ENCODE peak calls at places on chromosomes 13 and 19, in four cellular contexts. F is IMR-90, N is mesendoderm, H is H1. W is an unnamed sample.

GRCh38 chr19:47503823-47504145 is 11.1 kb downstream of the NAPA start:
- DNase-seq in N (no peak), H (no peak), F (no peak), W (no peak)

GRCh38 chr13:40271511-40271910 is 394.9 kb downstream of the FOXO1 start:
- DNase-seq in H (no peak), N (no peak), F (no peak), W (no peak)

GRCh38 chr13:48485447-48485846 is 47.4 kb downstream of the RCBTB2 start:
- DNase-seq in H (no peak), N (no peak), F (no peak), W (no peak)

GRCh38 chr13:109700176-109700575 is 86.2 kb downstream of the IRS2 start:
- DNase-seq in N (peak; percentile 58), H (no peak), F (peak; percentile 24), W (no peak)

GRCh38 chr13:42497798-42498197 is 76.2 kb upstream of the TNFSF11 start:
- DNase-seq in F (peak; percentile 40), N (no peak), H (no peak), W (no peak)

GRCh38 chr13:46523972-46524737 is 28.8 kb upstream of the LRCH1 start:
- DNase-seq in F (no peak), H (no peak), N (no peak), W (no peak)

GRCh38 chr19:42130254-42130573 is 2.0 kb downstream of the POU2F2 start:
- DNase-seq in F (no peak), H (no peak), N (no peak), W (no peak)

GRCh38 chr13:30616927-30617314 is 799 bp upstream of the USPL1 start:
- DNase-seq in H (peak; percentile 17), F (peak; percentile 89), N (peak; percentile 95), W (no peak)

GRCh38 chr13:42039457-42039945 is 8.9 kb upstream of the DGKH start:
- DNase-seq in N (no peak), H (no peak), F (no peak), W (no peak)

GRCh38 chr13:45055902-45056648 is 64.2 kb upstream of the GTF2F2 start:
- DNase-seq in N (peak; percentile 40), F (peak; percentile 56), H (no peak), W (no peak)

GRCh38 chr13:103066991-103067390 is 774 bp upstream of the SLC10A2 start:
- DNase-seq in F (no peak), N (no peak), H (no peak), W (no peak)

GRCh38 chr19:19615086-19615485 is 3.4 kb downstream of the PBX4 start:
- DNase-seq in N (no peak), F (peak; percentile 46), H (no peak), W (no peak)

GRCh38 chr13:43522788-43523187 is 264.0 kb downstream of the ENOX1 start:
- DNase-seq in H (no peak), F (peak; percentile 26), N (no peak), W (no peak)

GRCh38 chr13:85772379-85772778 is 26.8 kb downstream of the SLITRK6 start:
- DNase-seq in H (no peak), N (no peak), F (peak; percentile 7), W (no peak)

GRCh38 chr19:10748924-10749434 is 31.1 kb downstream of the DNM2 start:
- DNase-seq in H (no peak), F (no peak), N (no peak), W (no peak)

GRCh38 chr19:31451686-31452325 is 102.6 kb upstream of the TSHZ3 start:
- DNase-seq in H (no peak), F (peak; percentile 44), N (no peak), W (no peak)

GRCh38 chr13:113532156-113532806 is 41.8 kb upstream of the DCUN1D2 start:
- DNase-seq in H (peak; percentile 33), F (peak; percentile 31), N (peak; percentile 95), W (peak; percentile 21)

GRCh38 chr19:34471906-34472305 is 9.7 kb upstream of the WTIP start:
- DNase-seq in N (no peak), H (no peak), F (no peak), W (no peak)

GRCh38 chr19:55931936-55932386 is at the start of gene NLRP13:
- DNase-seq in H (no peak), F (no peak), N (no peak), W (no peak)

GRCh38 chr13:102325321-102325720 is 76.5 kb downstream of the FGF14 start:
- DNase-seq in H (no peak), N (no peak), F (no peak), W (no peak)

GRCh38 chr13:21948781-21949474 is 278.1 kb downstream of the FGF9 start:
- DNase-seq in N (no peak), F (no peak), H (no peak), W (no peak)

GRCh38 chr19:40284501-40285352 is at the start of gene AKT2:
- DNase-seq in H (peak; percentile 29), F (peak; percentile 47), N (peak; percentile 90), W (peak; percentile 88)

GRCh38 chr19:24140099-24140498 is 53.1 kb downstream of the ZNF254 start:
- DNase-seq in F (peak; percentile 96), N (no peak), H (no peak), W (no peak)

GRCh38 chr13:74465279-74465678 is 331.1 kb upstream of the KLF12 start:
- DNase-seq in N (peak; percentile 46), F (no peak), H (no peak), W (peak; percentile 34)

GRCh38 chr19:33639034-33639681 is 17.4 kb downstream of the CHST8 start:
- DNase-seq in H (no peak), F (no peak), N (no peak), W (peak; percentile 25)

GRCh38 chr13:48564046-48564445 is 31.2 kb upstream of the RCBTB2 start:
- DNase-seq in N (no peak), F (peak; percentile 51), H (no peak), W (no peak)

GRCh38 chr19:4914736-4915501 is 5.6 kb downstream of the UHRF1 start:
- DNase-seq in N (peak; percentile 40), F (peak; percentile 69), H (no peak), W (no peak)

GRCh38 chr13:77139311-77139710 is 112.4 kb upstream of the FBXL3 start:
- DNase-seq in H (no peak), F (peak; percentile 55), N (no peak), W (no peak)

GRCh38 chr13:74443623-74444022 is 309.4 kb upstream of the KLF12 start:
- DNase-seq in N (peak; percentile 33), H (no peak), F (peak; percentile 85), W (no peak)

GRCh38 chr13:75480691-75481175 is 1.2 kb downstream of the TBC1D4 start:
- DNase-seq in F (peak; percentile 37), H (no peak), N (peak; percentile 79), W (peak; percentile 72)

DNA sequence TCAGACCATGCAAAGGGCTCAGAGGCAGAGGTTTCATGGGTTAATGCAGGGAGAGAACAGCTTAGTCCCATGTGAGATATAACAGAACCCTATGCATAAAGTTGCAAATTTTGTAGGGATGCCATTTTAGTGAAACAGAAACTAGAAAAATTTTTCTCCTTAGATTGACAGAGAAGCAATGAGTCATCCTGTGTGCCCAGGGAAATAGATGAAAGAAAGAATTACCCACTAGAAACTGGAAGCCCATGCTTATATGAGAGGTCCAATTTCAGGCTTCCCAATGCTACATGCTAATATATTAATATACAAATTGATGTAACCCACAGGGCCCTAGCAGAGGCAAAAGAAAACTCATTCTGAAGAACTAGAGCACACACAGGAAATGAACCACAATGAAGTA is 44.0 kb downstream of the SHISA2 start:
- DNase-seq in N (no peak), H (no peak), F (no peak), W (no peak)
- H3K56ac ChIP-seq in N (no peak overlapping the region), H (no peak overlapping the region), F (no peak overlapping the region), W (no peak overlapping the region)

GRCh38 chr19:46324277-46324676 is 22.6 kb upstream of the PPP5C start:
- DNase-seq in F (no peak), N (no peak), H (no peak), W (no peak)

GRCh38 chr19:46326608-46327007 is 20.3 kb upstream of the PPP5C start:
- DNase-seq in N (no peak), F (no peak), H (no peak), W (no peak)

GRCh38 chr19:46330319-46330918 is 16.5 kb upstream of the PPP5C start:
- DNase-seq in H (no peak), N (no peak), F (no peak), W (no peak)

GRCh38 chr19:46328079-46328478 is 18.8 kb upstream of the PPP5C start:
- DNase-seq in H (no peak), N (no peak), F (no peak), W (no peak)
- H3K56ac ChIP-seq in H (no peak overlapping the region), N (no peak overlapping the region), F (no peak overlapping the region), W (no peak overlapping the region)

DNA sequence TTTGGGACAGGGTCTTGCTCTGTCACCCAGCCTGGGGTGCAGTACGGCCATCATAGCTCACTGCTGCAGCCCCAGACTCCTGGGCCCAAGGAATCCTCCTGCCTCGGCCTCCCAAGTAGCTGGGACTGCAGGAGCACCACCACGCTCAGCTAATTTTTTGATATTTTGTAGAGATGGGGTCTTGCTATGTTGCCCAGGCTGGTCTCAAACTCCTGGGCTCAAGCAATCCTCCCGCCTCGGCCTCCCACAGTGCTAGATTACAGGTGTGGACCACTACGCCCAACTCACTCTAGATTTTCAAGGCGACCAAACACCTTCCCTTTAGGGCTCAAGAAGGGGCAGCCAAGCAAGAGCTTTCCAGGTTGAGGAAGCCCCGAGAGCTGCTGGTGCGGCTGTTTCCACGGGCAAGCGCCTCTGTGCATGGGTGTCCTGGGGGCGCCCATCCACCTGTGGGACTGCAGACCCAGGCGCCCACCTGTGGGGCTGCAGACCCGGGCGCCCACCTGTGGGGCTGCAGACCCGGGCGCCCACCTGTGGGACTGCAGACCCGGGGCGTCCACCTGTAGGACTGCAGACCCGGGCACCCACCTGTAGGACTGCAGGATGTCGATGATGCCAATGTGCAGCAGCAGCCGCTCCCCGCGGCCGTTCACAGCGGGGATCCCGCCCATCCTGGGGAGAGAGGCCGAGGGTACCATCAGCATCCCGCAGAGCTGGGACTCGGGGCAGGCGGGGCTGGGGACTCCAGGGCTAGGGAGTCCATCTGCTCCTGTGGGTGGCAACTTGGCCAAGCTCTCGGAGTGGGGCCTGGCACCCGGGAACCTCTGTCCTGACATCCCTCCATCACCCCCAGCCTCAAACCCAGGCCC is 21.7 kb upstream of the CACTIN start:
- DNase-seq in N (no peak), H (no peak), F (no peak), W (no peak)
- H3K56ac ChIP-seq in N (no peak overlapping the region), H (no peak overlapping the region), F (no peak overlapping the region), W (no peak overlapping the region)

DNA sequence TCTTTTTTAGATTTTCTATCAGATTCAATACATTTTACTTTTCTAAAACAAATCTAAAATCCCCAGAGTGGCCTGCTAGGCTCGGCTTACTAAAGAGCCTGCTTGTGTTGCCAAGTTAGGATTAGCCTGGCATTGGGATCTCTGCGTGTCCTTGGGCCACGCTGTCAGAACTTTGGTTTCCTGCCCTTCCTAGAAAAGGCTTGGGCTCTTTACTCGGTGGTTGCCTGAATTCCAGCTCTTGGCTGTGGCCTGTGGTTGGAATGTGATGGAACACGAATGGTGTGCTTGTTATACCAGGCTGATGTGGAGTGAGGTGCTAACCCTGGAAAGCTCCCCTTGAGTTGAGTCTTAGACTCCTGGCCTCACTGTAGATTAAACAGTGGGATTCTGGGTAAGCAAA is 8.5 kb downstream of the SPATA13 start:
- DNase-seq in H (no peak), N (peak; percentile 32), F (no peak), W (no peak)
- H3K56ac ChIP-seq in H (no peak overlapping the region), N (no peak overlapping the region), F (no peak overlapping the region), W (no peak overlapping the region)

W was measured in H9.